ENCODE peak calls at places on chromosomes 4 and X, in seven cellular contexts. T, V, E, D, N, F and U are unnamed samples.

GRCh38 chr4:185210102-185210981 is 944 bp downstream of the SNX25 start:
- DNase-seq in T (peak), V (peak), E (no peak), D (peak), N (no peak), F (peak), U (no peak)

GRCh38 chrX:47146121-47146935 is 1.3 kb downstream of the RBM10 start:
- DNase-seq in T (no peak), V (no peak), E (no peak), D (no peak), N (no peak), F (no peak), U (no peak)

GRCh38 chr4:132384709-132385108 is 764.4 kb upstream of the PCDH10 start:
- DNase-seq in T (no peak), V (no peak), E (no peak), D (no peak), N (no peak), F (no peak), U (no peak)

GRCh38 chrX:108516184-108516583 is 76.5 kb downstream of the COL4A5 start:
- DNase-seq in T (no peak), V (no peak), E (no peak), D (no peak), N (no peak), F (peak), U (no peak)

GRCh38 chrX:140525448-140525847 is 20.6 kb upstream of the SOX3 start:
- DNase-seq in T (no peak), V (no peak), E (no peak), D (no peak), N (no peak), F (no peak), U (no peak)

GRCh38 chrX:48919360-48919821 is 567 bp upstream of the PIM2 start:
- DNase-seq in T (no peak), V (peak), E (no peak), D (peak), N (no peak), F (no peak), U (no peak)

GRCh38 chr4:3045500-3045850 is 28.9 kb downstream of the HTT-AS start:
- DNase-seq in T (peak), V (no peak), E (no peak), D (no peak), N (no peak), F (no peak), U (no peak)

GRCh38 chr4:26557164-26557563 is 26.7 kb upstream of the TBC1D19 start:
- DNase-seq in T (no peak), V (peak), E (no peak), D (no peak), N (no peak), F (no peak), U (no peak)

GRCh38 chr4:158809611-158810486 is 41.0 kb downstream of the FNIP2 start:
- DNase-seq in T (peak), V (no peak), E (peak), D (no peak), N (no peak), F (no peak), U (no peak)

GRCh38 chr4:14560577-14560976 is 441.7 kb upstream of the CPEB2 start:
- DNase-seq in T (no peak), V (no peak), E (no peak), D (no peak), N (no peak), F (no peak), U (no peak)

GRCh38 chr4:14562901-14563300 is 439.4 kb upstream of the CPEB2 start:
- DNase-seq in T (no peak), V (peak), E (no peak), D (no peak), N (no peak), F (no peak), U (no peak)

GRCh38 chr4:14568356-14568755 is 433.9 kb upstream of the CPEB2 start:
- DNase-seq in T (no peak), V (no peak), E (no peak), D (no peak), N (no peak), F (no peak), U (no peak)

GRCh38 chr4:14564281-14564680 is 438.0 kb upstream of the CPEB2 start:
- DNase-seq in T (no peak), V (no peak), E (no peak), D (no peak), N (no peak), F (no peak), U (no peak)

DNA sequence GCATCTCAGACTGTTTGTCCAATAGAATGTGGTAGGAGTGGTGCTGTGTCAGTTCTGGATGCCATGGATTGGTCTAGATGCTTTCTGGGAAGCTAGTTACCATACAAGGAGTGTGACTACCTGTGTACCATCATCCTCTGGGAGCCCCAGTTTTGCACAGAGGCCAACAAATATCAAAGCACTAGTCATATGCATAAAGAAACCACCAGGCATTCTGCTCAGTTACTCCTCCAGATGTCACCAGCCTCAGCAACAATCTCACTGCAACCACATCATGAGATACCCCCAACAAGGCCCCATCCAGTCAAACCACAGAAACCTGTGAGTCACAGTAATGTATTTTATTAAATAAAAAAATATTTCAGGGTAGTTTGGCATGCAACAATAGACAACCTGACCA is 435.8 kb upstream of the CPEB2 start:
- DNase-seq in T (no peak), V (no peak), E (no peak), D (no peak), N (no peak), F (no peak), U (no peak)
- TF ChIP-seq TAF1 in T (no peak), V (no peak), E (no peak), D (no peak), N (no peak), F (no peak), U (no peak)

DNA sequence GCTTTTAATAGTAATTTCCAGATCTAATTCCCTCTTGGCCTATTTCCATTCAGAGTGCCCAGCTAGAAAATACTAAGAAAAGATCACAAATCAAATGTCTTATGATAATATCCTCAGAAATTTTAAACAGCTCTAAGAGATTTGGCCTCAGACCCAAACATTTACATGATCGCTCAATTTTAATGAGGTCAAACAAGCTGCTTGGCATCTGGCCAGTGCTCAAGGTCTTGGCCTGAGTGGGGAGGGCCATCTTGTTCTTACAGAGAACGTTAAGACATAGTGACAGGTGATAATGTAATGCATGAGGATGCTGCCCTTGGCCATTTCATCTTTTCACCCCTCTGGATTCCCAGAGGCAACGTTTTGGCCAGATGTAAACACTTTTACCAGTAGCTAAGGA is 159.2 kb upstream of the SLC7A11 start:
- DNase-seq in T (peak), V (no peak), E (no peak), D (no peak), N (no peak), F (no peak), U (no peak)
- TF ChIP-seq TAF1 in T (no peak), V (no peak), E (no peak), D (no peak), N (no peak), F (no peak), U (no peak)

GRCh38 chr4:6425336-6425735 is 47.1 kb downstream of the PPP2R2C start:
- DNase-seq in T (no peak), V (no peak), E (peak), D (no peak), N (no peak), F (no peak), U (no peak)

GRCh38 chr4:6426571-6427438 is 45.6 kb downstream of the PPP2R2C start:
- DNase-seq in T (no peak), V (no peak), E (no peak), D (no peak), N (no peak), F (no peak), U (no peak)

GRCh38 chr4:6425911-6426310 is 46.5 kb downstream of the PPP2R2C start:
- DNase-seq in T (no peak), V (no peak), E (no peak), D (no peak), N (no peak), F (no peak), U (no peak)

GRCh38 chr4:6424425-6424824 is 48.0 kb downstream of the PPP2R2C start:
- DNase-seq in T (no peak), V (no peak), E (no peak), D (no peak), N (no peak), F (no peak), U (no peak)

GRCh38 chr4:6427439-6428090 is 44.8 kb downstream of the PPP2R2C start:
- DNase-seq in T (no peak), V (no peak), E (no peak), D (no peak), N (no peak), F (no peak), U (no peak)
- TF ChIP-seq TAF1 in T (no peak), V (no peak), E (no peak), D (no peak), N (no peak), F (no peak), U (no peak)

DNA sequence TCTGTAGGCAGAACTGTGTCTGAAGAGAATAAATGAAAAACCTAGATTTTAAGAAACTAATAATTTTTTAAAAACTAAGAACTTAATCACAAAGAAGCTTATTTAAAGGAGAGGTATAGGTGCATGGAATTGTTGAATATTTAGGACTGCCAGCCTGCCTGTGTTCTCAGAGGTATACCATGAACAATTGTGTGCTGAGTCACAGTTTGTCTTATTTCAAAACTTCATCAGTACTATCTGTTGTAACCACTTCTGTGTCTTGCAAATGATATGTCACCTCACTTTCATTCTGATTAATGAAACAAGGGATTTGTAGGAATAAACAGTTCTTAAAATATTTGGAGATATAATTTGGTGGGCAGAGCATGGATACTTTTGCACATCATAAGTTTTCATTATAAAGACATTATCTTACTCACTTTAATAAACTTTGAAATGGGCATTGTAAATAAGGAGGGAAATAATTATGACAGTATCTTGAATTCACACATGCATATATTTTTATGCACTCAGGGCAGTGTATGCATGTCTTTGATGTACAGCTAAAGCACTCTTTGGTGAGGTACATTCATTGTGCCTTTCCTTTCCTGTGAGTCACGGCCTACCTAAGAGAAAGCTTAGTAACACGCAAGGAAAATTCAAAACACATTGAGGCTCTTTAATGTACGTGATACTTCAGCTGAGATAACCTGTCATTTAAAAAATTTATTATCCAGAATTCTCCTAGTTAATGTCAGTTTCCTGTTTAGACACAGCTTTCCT is 31.6 kb downstream of the STOX2 start:
- DNase-seq in T (no peak), V (no peak), E (no peak), D (no peak), N (no peak), F (no peak), U (no peak)
- TF ChIP-seq TAF1 in T (no peak), V (no peak), E (no peak), D (no peak), N (no peak), F (no peak), U (no peak)

DNA sequence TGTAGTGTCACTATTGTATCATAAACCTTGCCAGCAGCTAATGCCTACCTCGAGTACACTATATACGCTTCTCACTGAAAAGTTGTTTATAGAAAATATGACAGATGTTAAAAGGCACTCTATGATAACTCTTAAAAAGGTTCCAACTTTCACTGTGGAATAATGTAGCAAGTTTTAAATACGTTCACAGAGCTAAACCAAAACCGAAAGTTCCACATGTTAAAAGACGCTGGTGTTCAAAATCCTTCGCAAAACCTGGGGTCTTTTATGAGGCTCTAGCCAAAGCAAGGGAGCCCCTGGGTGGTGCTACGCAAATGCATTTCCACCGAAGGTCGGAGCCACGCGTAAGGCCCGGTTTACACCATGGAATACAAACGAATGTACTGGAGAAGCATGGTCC is 103.7 kb upstream of the TENM3 start:
- DNase-seq in T (no peak), V (no peak), E (no peak), D (no peak), N (no peak), F (no peak), U (no peak)
- TF ChIP-seq TAF1 in T (no peak), V (no peak), E (no peak), D (no peak), N (no peak), F (no peak), U (no peak)